ENCODE peak calls at places on chromosome 14, in five cellular contexts. A is dorsolateral prefrontal cortex, Y is ELR, W is renal cortical epithelial cell, G is activated T-helper 1 cell treated with Interleukin-2 at 50 U/mL for 16 hours. B is an unnamed sample.

GRCh38 chr14:63901434-63902085 is 48.8 kb downstream of the SYNE2 start:
- DNase-seq in G (no peak), Y (peak; percentile 26), W (peak; percentile 85), A (no peak), B (no peak)

GRCh38 chr14:22740020-22740419 is 26.5 kb upstream of the OXA1L start:
- DNase-seq in Y (no peak), W (no peak), A (no peak), G (no peak), B (no peak)

GRCh38 chr14:95226801-95227200 is 69.5 kb upstream of the DICER1 start:
- DNase-seq in W (peak; percentile 94), G (no peak), A (no peak), Y (no peak), B (peak; percentile 89)

GRCh38 chr14:67491285-67491684 is 2.8 kb upstream of the TMEM229B start:
- DNase-seq in G (no peak), Y (no peak), A (no peak), W (no peak), B (no peak)

GRCh38 chr14:56241441-56241840 is 123.2 kb downstream of the PELI2 start:
- DNase-seq in A (no peak), W (peak; percentile 4), Y (peak; percentile 8), G (no peak), B (no peak)

GRCh38 chr14:99532310-99532709 is 51.1 kb downstream of the CCNK start:
- DNase-seq in A (no peak), W (no peak), G (no peak), Y (no peak), B (no peak)

GRCh38 chr14:29663281-29663801 is 264.3 kb downstream of the PRKD1 start:
- DNase-seq in G (no peak), Y (no peak), A (no peak), W (no peak), B (no peak)

GRCh38 chr14:98947911-98948595 is 323.9 kb downstream of the BCL11B start:
- DNase-seq in W (no peak), G (no peak), Y (no peak), A (no peak), B (no peak)

GRCh38 chr14:65346895-65347294 is 65.6 kb upstream of the FUT8 start:
- DNase-seq in Y (no peak), A (no peak), W (no peak), G (no peak), B (no peak)

GRCh38 chr14:36604757-36605505 is 22.5 kb upstream of the NKX2-8 start:
- DNase-seq in A (peak; percentile 14), W (peak; percentile 74), G (no peak), Y (peak; percentile 71), B (peak; percentile 54)

GRCh38 chr14:95515523-95516517 is 630 bp downstream of the SYNE3 start:
- DNase-seq in A (peak; percentile 54), Y (peak; percentile 81), W (no peak), G (peak; percentile 75), B (no peak)

GRCh38 chr14:69592923-69593677 is 18.3 kb upstream of the SUSD6 start:
- DNase-seq in G (no peak), A (no peak), Y (no peak), W (no peak), B (no peak)

GRCh38 chr14:100138082-100138787 is 21.2 kb downstream of the DEGS2 start:
- DNase-seq in G (no peak), W (no peak), A (peak; percentile 80), Y (no peak), B (no peak)

GRCh38 chr14:51644215-51644969 is 7.3 kb upstream of the FRMD6 start:
- DNase-seq in W (no peak), A (no peak), G (no peak), Y (peak; percentile 56), B (peak; percentile 33)

GRCh38 chr14:75359098-75359497 is 68.7 kb upstream of the JDP2 start:
- DNase-seq in A (no peak), W (peak; percentile 49), G (no peak), Y (no peak), B (no peak)

GRCh38 chr14:105119410-105120025 is 49.1 kb downstream of the JAG2 start:
- DNase-seq in G (no peak), A (no peak), W (no peak), Y (no peak), B (no peak)

GRCh38 chr14:68145036-68145435 is 325.5 kb downstream of the RAD51B start:
- DNase-seq in Y (peak; percentile 15), G (no peak), A (no peak), W (peak; percentile 91), B (no peak)

GRCh38 chr14:47149326-47149725 is 497.7 kb upstream of the RPL10L start:
- DNase-seq in Y (no peak), A (no peak), G (no peak), W (no peak), B (peak; percentile 18)

GRCh38 chr14:63203618-63204406 is 431 bp upstream of the RHOJ start:
- DNase-seq in W (peak; percentile 79), G (no peak), A (peak; percentile 26), Y (peak; percentile 84), B (peak; percentile 94)

GRCh38 chr14:56087824-56088571 is 30.2 kb upstream of the PELI2 start:
- DNase-seq in Y (no peak), A (peak; percentile 16), W (peak; percentile 20), G (no peak), B (no peak)

GRCh38 chr14:52059614-52060013 is 9.2 kb downstream of the NID2 start:
- DNase-seq in A (no peak), Y (no peak), W (peak; percentile 92), G (no peak), B (peak; percentile 96)

GRCh38 chr14:105485720-105486332 is 860 bp upstream of the CRIP1 start:
- DNase-seq in G (no peak), W (no peak), A (no peak), Y (peak; percentile 46), B (peak; percentile 16)

GRCh38 chr14:77485256-77485655 is 13.4 kb downstream of the ISM2 start:
- DNase-seq in Y (no peak), G (no peak), A (no peak), W (no peak), B (no peak)

GRCh38 chr14:76759589-76759988 is 1.7 kb upstream of the VASH1 start:
- DNase-seq in A (no peak), Y (no peak), G (no peak), W (no peak), B (no peak)

GRCh38 chr14:87615822-87616679 is 376.9 kb downstream of the GALC start:
- DNase-seq in G (no peak), Y (peak; percentile 34), A (peak; percentile 4), W (peak; percentile 34), B (peak; percentile 74)

GRCh38 chr14:64929003-64929337 is 13.6 kb downstream of the GPX2 start:
- DNase-seq in A (no peak), W (no peak), Y (no peak), G (no peak), B (no peak)

GRCh38 chr14:58281969-58282368 is 16.4 kb upstream of the ARID4A start:
- DNase-seq in Y (no peak), W (peak; percentile 97), G (no peak), A (no peak), B (peak; percentile 89)

GRCh38 chr14:80390911-80391310 is 179.6 kb upstream of the DIO2 start:
- DNase-seq in Y (peak; percentile 84), A (no peak), G (no peak), W (peak; percentile 92), B (peak; percentile 45)

GRCh38 chr14:77221241-77221871 is 39.8 kb downstream of the TMEM63C start:
- DNase-seq in W (no peak), A (no peak), Y (no peak), G (no peak), B (no peak)

GRCh38 chr14:96598332-96598928 is 96.2 kb downstream of the PAPOLA start:
- DNase-seq in G (no peak), A (no peak), W (no peak), Y (no peak), B (no peak)

GRCh38 chr14:103561381-103562134 is 899 bp downstream of the BAG5 start:
- DNase-seq in G (no peak), Y (peak; percentile 79), A (no peak), W (peak; percentile 33), B (peak; percentile 24)

GRCh38 chr14:106843951-106844483 is 1317.6 kb downstream of the TMEM121 start:
- DNase-seq in W (peak; percentile 47), A (no peak), G (no peak), Y (no peak), B (peak; percentile 49)